ENCODE peak calls at places on chromosomes 2 and 18, in ten cellular contexts. One of them, this sample, is unnamed.

GRCh38 chr2:16069933-16070647 is 129.7 kb downstream of the MYCN start:
- DNase-seq in kidney epithelial cell: no peak
- DNase-seq in stimulated activated CD4-positive, alpha-beta T cell treated with anti-CD3 and anti-CD28 coated beads, Interleukin-1b, Interleukin-23, amount 100 ng/mL, for 4 hours: no peak
- DNase-seq in NCI-H146: peak
- DNase-seq in NCI-H1694 treated with DMSO at 0.1 percent for 48 hours: no peak
- DNase-seq in foreskin fibroblast: no peak
- DNase-seq in astrocyte of the cerebellum: no peak
- DNase-seq in thoracic aorta: no peak
- DNase-seq in Peyer's patch: no peak
- DNase-seq in T follicular helper cell: no peak
- DNase-seq in this sample: peak

GRCh38 chr2:30425326-30425725 is 21.7 kb upstream of the LCLAT1 start:
- DNase-seq in kidney epithelial cell: no peak
- DNase-seq in stimulated activated CD4-positive, alpha-beta T cell treated with anti-CD3 and anti-CD28 coated beads, Interleukin-1b, Interleukin-23, amount 100 ng/mL, for 4 hours: no peak
- DNase-seq in NCI-H146: no peak
- DNase-seq in NCI-H1694 treated with DMSO at 0.1 percent for 48 hours: peak
- DNase-seq in foreskin fibroblast: peak
- DNase-seq in astrocyte of the cerebellum: no peak
- DNase-seq in thoracic aorta: no peak
- DNase-seq in Peyer's patch: no peak
- DNase-seq in T follicular helper cell: no peak
- DNase-seq in this sample: peak

GRCh38 chr2:82950148-82950547 is 1508.9 kb downstream of the SUCLG1 start:
- DNase-seq in kidney epithelial cell: no peak
- DNase-seq in stimulated activated CD4-positive, alpha-beta T cell treated with anti-CD3 and anti-CD28 coated beads, Interleukin-1b, Interleukin-23, amount 100 ng/mL, for 4 hours: no peak
- DNase-seq in NCI-H146: no peak
- DNase-seq in NCI-H1694 treated with DMSO at 0.1 percent for 48 hours: no peak
- DNase-seq in foreskin fibroblast: no peak
- DNase-seq in astrocyte of the cerebellum: no peak
- DNase-seq in thoracic aorta: no peak
- DNase-seq in Peyer's patch: no peak
- DNase-seq in T follicular helper cell: no peak
- DNase-seq in this sample: no peak

GRCh38 chr18:12246849-12247808 is 7.0 kb upstream of the CIDEA start:
- DNase-seq in kidney epithelial cell: no peak
- DNase-seq in stimulated activated CD4-positive, alpha-beta T cell treated with anti-CD3 and anti-CD28 coated beads, Interleukin-1b, Interleukin-23, amount 100 ng/mL, for 4 hours: no peak
- DNase-seq in NCI-H146: no peak
- DNase-seq in NCI-H1694 treated with DMSO at 0.1 percent for 48 hours: no peak
- DNase-seq in foreskin fibroblast: peak
- DNase-seq in astrocyte of the cerebellum: no peak
- DNase-seq in thoracic aorta: no peak
- DNase-seq in Peyer's patch: no peak
- DNase-seq in T follicular helper cell: no peak
- DNase-seq in this sample: no peak

GRCh38 chr2:107091163-107091864 is 205.3 kb upstream of the ST6GAL2 start:
- DNase-seq in kidney epithelial cell: peak
- DNase-seq in stimulated activated CD4-positive, alpha-beta T cell treated with anti-CD3 and anti-CD28 coated beads, Interleukin-1b, Interleukin-23, amount 100 ng/mL, for 4 hours: no peak
- DNase-seq in NCI-H146: no peak
- DNase-seq in NCI-H1694 treated with DMSO at 0.1 percent for 48 hours: no peak
- DNase-seq in foreskin fibroblast: peak
- DNase-seq in astrocyte of the cerebellum: no peak
- DNase-seq in thoracic aorta: no peak
- DNase-seq in Peyer's patch: no peak
- DNase-seq in T follicular helper cell: no peak
- DNase-seq in this sample: no peak

GRCh38 chr2:106581755-106582430 is 94.7 kb downstream of the CD8B2 start:
- DNase-seq in kidney epithelial cell: peak
- DNase-seq in stimulated activated CD4-positive, alpha-beta T cell treated with anti-CD3 and anti-CD28 coated beads, Interleukin-1b, Interleukin-23, amount 100 ng/mL, for 4 hours: peak
- DNase-seq in NCI-H146: no peak
- DNase-seq in NCI-H1694 treated with DMSO at 0.1 percent for 48 hours: peak
- DNase-seq in foreskin fibroblast: peak
- DNase-seq in astrocyte of the cerebellum: peak
- DNase-seq in thoracic aorta: no peak
- DNase-seq in Peyer's patch: peak
- DNase-seq in T follicular helper cell: peak
- DNase-seq in this sample: no peak

GRCh38 chr18:61820842-61821241 is 72.0 kb downstream of the RNF152 start:
- DNase-seq in kidney epithelial cell: no peak
- DNase-seq in stimulated activated CD4-positive, alpha-beta T cell treated with anti-CD3 and anti-CD28 coated beads, Interleukin-1b, Interleukin-23, amount 100 ng/mL, for 4 hours: no peak
- DNase-seq in NCI-H146: no peak
- DNase-seq in NCI-H1694 treated with DMSO at 0.1 percent for 48 hours: no peak
- DNase-seq in foreskin fibroblast: peak
- DNase-seq in astrocyte of the cerebellum: no peak
- DNase-seq in thoracic aorta: no peak
- DNase-seq in Peyer's patch: no peak
- DNase-seq in T follicular helper cell: no peak
- DNase-seq in this sample: no peak

GRCh38 chr2:181955010-181955409 is 30.6 kb upstream of the PPP1R1C start:
- DNase-seq in kidney epithelial cell: no peak
- DNase-seq in stimulated activated CD4-positive, alpha-beta T cell treated with anti-CD3 and anti-CD28 coated beads, Interleukin-1b, Interleukin-23, amount 100 ng/mL, for 4 hours: no peak
- DNase-seq in NCI-H146: no peak
- DNase-seq in NCI-H1694 treated with DMSO at 0.1 percent for 48 hours: no peak
- DNase-seq in foreskin fibroblast: peak
- DNase-seq in astrocyte of the cerebellum: no peak
- DNase-seq in thoracic aorta: no peak
- DNase-seq in Peyer's patch: no peak
- DNase-seq in T follicular helper cell: no peak
- DNase-seq in this sample: no peak

GRCh38 chr2:104606056-104606455 is 247.9 kb upstream of the POU3F3 start:
- DNase-seq in kidney epithelial cell: no peak
- DNase-seq in stimulated activated CD4-positive, alpha-beta T cell treated with anti-CD3 and anti-CD28 coated beads, Interleukin-1b, Interleukin-23, amount 100 ng/mL, for 4 hours: no peak
- DNase-seq in NCI-H146: no peak
- DNase-seq in NCI-H1694 treated with DMSO at 0.1 percent for 48 hours: no peak
- DNase-seq in foreskin fibroblast: no peak
- DNase-seq in astrocyte of the cerebellum: peak
- DNase-seq in thoracic aorta: no peak
- DNase-seq in Peyer's patch: no peak
- DNase-seq in T follicular helper cell: no peak
- DNase-seq in this sample: no peak